ENCODE peak calls at places on chromosome 6, in four cellular contexts. H, G, X and E are unnamed samples.

GRCh38 chr6:40968620-40969145 is 70.3 kb downstream of the UNC5CL start:
- DNase-seq in H (no peak), G (no peak), X (no peak), E (no peak)

GRCh38 chr6:26216886-26217713 is 129.9 kb downstream of the HFE start:
- DNase-seq in H (peak), G (peak), X (no peak), E (no peak)

GRCh38 chr6:64221776-64222175 is 586.2 kb downstream of the PHF3 start:
- DNase-seq in H (no peak), G (no peak), X (no peak), E (no peak)

GRCh38 chr6:43809417-43810305 is 39.6 kb downstream of the VEGFA start:
- DNase-seq in H (peak), G (peak), X (no peak), E (no peak)

GRCh38 chr6:3337521-3338350 is 79.0 kb downstream of the PSMG4 start:
- DNase-seq in H (peak), G (peak), X (no peak), E (no peak)

GRCh38 chr6:158251565-158251964 is 60.7 kb upstream of the TULP4 start:
- DNase-seq in H (no peak), G (no peak), X (no peak), E (no peak)

GRCh38 chr6:41581381-41581991 is 35.3 kb downstream of the FOXP4 start:
- DNase-seq in H (no peak), G (no peak), X (no peak), E (peak)

GRCh38 chr6:170034294-170034693 is 256.6 kb downstream of the DLL1 start:
- DNase-seq in H (no peak), G (no peak), X (no peak), E (no peak)

GRCh38 chr6:163667372-163668060 is 253.0 kb downstream of the QKI start:
- DNase-seq in H (no peak), G (no peak), X (peak), E (no peak)

GRCh38 chr6:137904822-137905617 is 38.0 kb downstream of the TNFAIP3 start:
- DNase-seq in H (no peak), G (no peak), X (no peak), E (no peak)

GRCh38 chr6:119077643-119078448 is 618 bp downstream of the FAM184A start:
- DNase-seq in H (peak), G (peak), X (no peak), E (peak)

GRCh38 chr6:111357680-111358079 is 125.3 kb downstream of the REV3L start:
- DNase-seq in H (no peak), G (no peak), X (no peak), E (no peak)

GRCh38 chr6:18265099-18265372 is 706 bp upstream of the DEK start:
- DNase-seq in H (no peak), G (no peak), X (no peak), E (peak)

GRCh38 chr6:106997392-106998257 is 23.1 kb upstream of the CD24 start:
- DNase-seq in H (peak), G (peak), X (peak), E (peak)

GRCh38 chr6:111667921-111668320 is 62.2 kb upstream of the TRAF3IP2 start:
- DNase-seq in H (no peak), G (no peak), X (no peak), E (peak)

GRCh38 chr6:119523546-119523945 is 174.0 kb upstream of the MAN1A1 start:
- DNase-seq in H (no peak), G (no peak), X (no peak), E (no peak)

GRCh38 chr6:6315660-6316059 is 4.8 kb downstream of the F13A1 start:
- DNase-seq in H (peak), G (peak), X (no peak), E (peak)

GRCh38 chr6:163151212-163151611 is 263.3 kb upstream of the QKI start:
- DNase-seq in H (no peak), G (no peak), X (no peak), E (no peak)

GRCh38 chr6:39339111-39339510 is 16.6 kb upstream of the KCNK16 start:
- DNase-seq in H (no peak), G (no peak), X (no peak), E (no peak)

GRCh38 chr6:159052720-159053119 is 7.9 kb upstream of the TAGAP start:
- DNase-seq in H (no peak), G (no peak), X (no peak), E (no peak)

GRCh38 chr6:158164564-158164963 is 3.5 kb downstream of the SERAC1 start:
- DNase-seq in H (no peak), G (no peak), X (no peak), E (no peak)

GRCh38 chr6:47476794-47477496 is 644 bp upstream of the CD2AP start:
- DNase-seq in H (no peak), G (peak), X (no peak), E (no peak)

GRCh38 chr6:125471703-125472102 is 169.9 kb upstream of the HDDC2 start:
- DNase-seq in H (no peak), G (no peak), X (no peak), E (no peak)

GRCh38 chr6:155195903-155196302 is 67.9 kb upstream of the CLDN20 start:
- DNase-seq in H (no peak), G (no peak), X (no peak), E (no peak)

GRCh38 chr6:170201361-170201760 is 89.5 kb downstream of the DLL1 start:
- DNase-seq in H (no peak), G (no peak), X (no peak), E (no peak)

GRCh38 chr6:153842491-153842890 is 196.5 kb upstream of the OPRM1 start:
- DNase-seq in H (no peak), G (no peak), X (no peak), E (no peak)

GRCh38 chr6:157571269-157571668 is 190.3 kb downstream of the ZDHHC14 start:
- DNase-seq in H (no peak), G (no peak), X (peak), E (no peak)

GRCh38 chr6:90168693-90169131 is 127.9 kb downstream of the BACH2 start:
- DNase-seq in H (no peak), G (no peak), X (no peak), E (no peak)

GRCh38 chr6:122043421-122043820 is 356.0 kb upstream of the HSF2 start:
- DNase-seq in H (no peak), G (no peak), X (no peak), E (no peak)

GRCh38 chr6:35044145-35044745 is 96.9 kb downstream of the TCP11 start:
- DNase-seq in H (no peak), G (no peak), X (no peak), E (no peak)

GRCh38 chr6:43992783-43993505 is 134.3 kb downstream of the MRPL14 start:
- DNase-seq in H (no peak), G (no peak), X (no peak), E (no peak)

GRCh38 chr6:157434349-157435016 is 53.5 kb downstream of the ZDHHC14 start:
- DNase-seq in H (no peak), G (peak), X (no peak), E (no peak)

GRCh38 chr6:16205377-16206144 is 32.8 kb upstream of the GMPR start:
- DNase-seq in H (no peak), G (no peak), X (peak), E (peak)

GRCh38 chr6:16209539-16209938 is 28.8 kb upstream of the GMPR start:
- DNase-seq in H (no peak), G (no peak), X (no peak), E (no peak)

GRCh38 chr6:16208989-16209388 is 29.4 kb upstream of the GMPR start:
- DNase-seq in H (no peak), G (no peak), X (no peak), E (no peak)

GRCh38 chr6:16204653-16205376 is 33.6 kb upstream of the GMPR start:
- DNase-seq in H (no peak), G (no peak), X (no peak), E (no peak)

GRCh38 chr6:16206595-16207037 is 31.8 kb upstream of the GMPR start:
- DNase-seq in H (peak), G (peak), X (no peak), E (peak)
- TF ChIP-seq NFIC in H (no peak), G (no peak), X (no peak), E (no peak)

GRCh38 chr6:57303931-57304681 is 13.3 kb upstream of the PRIM2 start:
- DNase-seq in H (no peak), G (no peak), X (no peak), E (peak)
- TF ChIP-seq NFIC in H (no peak), G (no peak), X (no peak), E (no peak)

DNA sequence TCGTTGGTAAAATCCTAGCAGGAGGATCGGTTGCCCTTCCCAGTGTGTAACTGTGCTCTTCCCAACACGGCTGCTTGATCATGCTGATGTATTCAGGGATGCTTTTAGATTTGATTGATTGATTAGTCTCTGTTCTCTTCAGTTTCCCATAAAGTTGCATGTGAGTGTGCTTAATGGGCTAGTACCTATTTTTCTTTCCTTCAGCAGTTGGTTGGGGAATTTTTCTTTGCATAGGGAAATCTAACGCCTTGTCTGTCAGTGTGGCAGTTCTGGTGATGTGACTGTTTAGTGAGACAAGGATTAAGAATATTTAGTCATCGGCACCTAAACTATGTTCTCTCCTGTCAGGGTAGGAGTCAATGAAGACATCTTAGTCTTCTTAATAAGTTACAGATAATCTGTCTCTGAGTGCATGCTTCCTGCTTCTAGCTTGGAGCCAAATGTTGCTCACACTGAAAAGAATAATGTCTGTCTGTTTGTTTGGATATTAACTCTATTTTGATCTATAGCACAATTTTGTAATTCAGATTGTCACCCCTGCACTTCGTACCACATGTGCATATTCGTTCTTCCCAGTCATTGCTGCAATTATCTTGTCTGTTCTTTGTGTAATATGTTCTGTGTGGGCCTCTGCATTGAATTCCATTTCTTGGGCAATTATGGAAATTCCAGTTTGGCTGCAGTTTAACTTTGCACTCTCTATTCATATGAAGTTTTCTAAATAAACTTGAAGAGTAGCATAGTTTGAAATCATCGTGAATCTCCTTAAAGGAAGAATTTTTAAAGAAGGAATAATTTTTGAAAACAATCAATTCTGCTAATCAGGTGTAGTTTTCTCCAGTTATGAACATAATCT is 170.0 kb downstream of the EDN1 start:
- DNase-seq in H (no peak), G (no peak), X (no peak), E (no peak)
- TF ChIP-seq NFIC in H (no peak), G (no peak), X (no peak), E (no peak)

GRCh38 chr6:12648171-12648570 is 68.4 kb upstream of the PHACTR1 start:
- DNase-seq in H (no peak), G (no peak), X (no peak), E (no peak)
- TF ChIP-seq NFIC in H (no peak), G (no peak), X (no peak), E (no peak)

DNA sequence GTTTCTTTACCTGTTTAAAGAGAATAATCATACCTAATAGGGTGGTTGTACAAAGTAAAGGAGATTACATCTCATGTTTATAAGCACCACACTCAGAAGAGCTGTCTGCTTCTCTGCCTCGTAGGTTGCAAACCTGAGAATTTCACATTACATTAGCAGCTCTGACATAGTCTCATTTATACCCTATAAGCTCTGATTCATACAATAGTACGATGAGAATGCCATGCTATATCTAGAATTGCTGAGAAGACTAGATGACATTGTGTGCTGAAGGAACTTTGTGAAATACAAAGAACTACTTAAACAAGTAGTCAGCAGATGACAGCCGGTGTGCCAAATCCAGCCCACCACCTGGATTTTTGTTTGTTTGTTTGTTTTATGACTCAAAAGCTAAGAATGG is 121.2 kb downstream of the ADAT2 start:
- DNase-seq in H (no peak), G (no peak), X (no peak), E (no peak)
- TF ChIP-seq NFIC in H (no peak), G (no peak), X (no peak), E (no peak)